ENCODE peak calls at places on chromosomes 6 and 20, in six cellular contexts. One of them, this sample, is unnamed.

GRCh38 chr6:159466934-159467333 is 226.1 kb downstream of the SOD2 start:
- DNase-seq in upper lobe of right lung: no peak
- DNase-seq in adrenal gland: no peak
- DNase-seq in fibroblast of mammary gland: no peak
- DNase-seq in cardiac fibroblast: no peak
- DNase-seq in dorsolateral prefrontal cortex: no peak
- DNase-seq in this sample: no peak

GRCh38 chr6:146287691-146288369 is 255.8 kb upstream of the RAB32 start:
- DNase-seq in upper lobe of right lung: no peak
- DNase-seq in adrenal gland: no peak
- DNase-seq in fibroblast of mammary gland: peak; percentile 40
- DNase-seq in cardiac fibroblast: peak; percentile 76
- DNase-seq in dorsolateral prefrontal cortex: no peak
- DNase-seq in this sample: peak; percentile 43

GRCh38 chr20:46994341-46994740 is 99.7 kb downstream of the EYA2 start:
- DNase-seq in upper lobe of right lung: no peak
- DNase-seq in adrenal gland: no peak
- DNase-seq in fibroblast of mammary gland: no peak
- DNase-seq in cardiac fibroblast: no peak
- DNase-seq in dorsolateral prefrontal cortex: no peak
- DNase-seq in this sample: no peak

GRCh38 chr6:23137596-23137995 is 568.2 kb downstream of the HDGFL1 start:
- DNase-seq in upper lobe of right lung: no peak
- DNase-seq in adrenal gland: no peak
- DNase-seq in fibroblast of mammary gland: peak; percentile 30
- DNase-seq in cardiac fibroblast: peak; percentile 18
- DNase-seq in dorsolateral prefrontal cortex: no peak
- DNase-seq in this sample: no peak

GRCh38 chr6:29478740-29479139 is 9.0 kb downstream of the MAS1L start:
- DNase-seq in upper lobe of right lung: no peak
- DNase-seq in adrenal gland: no peak
- DNase-seq in fibroblast of mammary gland: no peak
- DNase-seq in cardiac fibroblast: no peak
- DNase-seq in dorsolateral prefrontal cortex: no peak
- DNase-seq in this sample: no peak

GRCh38 chr6:88584581-88584980 is 378.8 kb downstream of the RNGTT start:
- DNase-seq in upper lobe of right lung: no peak
- DNase-seq in adrenal gland: peak; percentile 82
- DNase-seq in fibroblast of mammary gland: no peak
- DNase-seq in cardiac fibroblast: no peak
- DNase-seq in dorsolateral prefrontal cortex: no peak
- DNase-seq in this sample: no peak

GRCh38 chr20:34522969-34523871 is 7.0 kb downstream of the DYNLRB1 start:
- DNase-seq in upper lobe of right lung: no peak
- DNase-seq in adrenal gland: peak; percentile 70
- DNase-seq in fibroblast of mammary gland: peak; percentile 59
- DNase-seq in cardiac fibroblast: peak; percentile 61
- DNase-seq in dorsolateral prefrontal cortex: peak; percentile 54
- DNase-seq in this sample: peak; percentile 70

GRCh38 chr6:6966127-6966526 is 141.6 kb upstream of the RREB1 start:
- DNase-seq in upper lobe of right lung: no peak
- DNase-seq in adrenal gland: no peak
- DNase-seq in fibroblast of mammary gland: no peak
- DNase-seq in cardiac fibroblast: no peak
- DNase-seq in dorsolateral prefrontal cortex: no peak
- DNase-seq in this sample: no peak

GRCh38 chr6:99821164-99821563 is 172.9 kb downstream of the MCHR2 start:
- DNase-seq in upper lobe of right lung: no peak
- DNase-seq in adrenal gland: no peak
- DNase-seq in fibroblast of mammary gland: no peak
- DNase-seq in cardiac fibroblast: no peak
- DNase-seq in dorsolateral prefrontal cortex: no peak
- DNase-seq in this sample: no peak

GRCh38 chr6:24851086-24851485 is 52.4 kb upstream of the ARMH2 start:
- DNase-seq in upper lobe of right lung: no peak
- DNase-seq in adrenal gland: no peak
- DNase-seq in fibroblast of mammary gland: no peak
- DNase-seq in cardiac fibroblast: no peak
- DNase-seq in dorsolateral prefrontal cortex: no peak
- DNase-seq in this sample: no peak

GRCh38 chr6:26257272-26257671 is 107.7 kb upstream of the BTN3A2 start:
- DNase-seq in upper lobe of right lung: no peak
- DNase-seq in adrenal gland: no peak
- DNase-seq in fibroblast of mammary gland: no peak
- DNase-seq in cardiac fibroblast: no peak
- DNase-seq in dorsolateral prefrontal cortex: no peak
- DNase-seq in this sample: no peak

GRCh38 chr6:126539022-126539421 is 199.1 kb downstream of the CENPW start:
- DNase-seq in upper lobe of right lung: no peak
- DNase-seq in adrenal gland: no peak
- DNase-seq in fibroblast of mammary gland: peak; percentile 89
- DNase-seq in cardiac fibroblast: peak; percentile 11
- DNase-seq in dorsolateral prefrontal cortex: no peak
- DNase-seq in this sample: peak; percentile 48

GRCh38 chr6:167046861-167047495 is 47.8 kb downstream of the CEP43 start:
- DNase-seq in upper lobe of right lung: no peak
- DNase-seq in adrenal gland: no peak
- DNase-seq in fibroblast of mammary gland: no peak
- DNase-seq in cardiac fibroblast: no peak
- DNase-seq in dorsolateral prefrontal cortex: no peak
- DNase-seq in this sample: no peak

GRCh38 chr6:167049275-167049674 is 50.1 kb downstream of the CEP43 start:
- DNase-seq in upper lobe of right lung: no peak
- DNase-seq in adrenal gland: no peak
- DNase-seq in fibroblast of mammary gland: no peak
- DNase-seq in cardiac fibroblast: no peak
- DNase-seq in dorsolateral prefrontal cortex: no peak
- DNase-seq in this sample: no peak

GRCh38 chr6:167044696-167045095 is 45.5 kb downstream of the CEP43 start:
- DNase-seq in upper lobe of right lung: no peak
- DNase-seq in adrenal gland: no peak
- DNase-seq in fibroblast of mammary gland: peak; percentile 38
- DNase-seq in cardiac fibroblast: no peak
- DNase-seq in dorsolateral prefrontal cortex: no peak
- DNase-seq in this sample: peak; percentile 16

GRCh38 chr6:167047554-167047953 is 48.4 kb downstream of the CEP43 start:
- DNase-seq in upper lobe of right lung: no peak
- DNase-seq in adrenal gland: peak; percentile 17
- DNase-seq in fibroblast of mammary gland: no peak
- DNase-seq in cardiac fibroblast: no peak
- DNase-seq in dorsolateral prefrontal cortex: no peak
- DNase-seq in this sample: no peak

GRCh38 chr6:167045828-167046580 is 46.8 kb downstream of the CEP43 start:
- DNase-seq in upper lobe of right lung: no peak
- DNase-seq in adrenal gland: no peak
- DNase-seq in fibroblast of mammary gland: no peak
- DNase-seq in cardiac fibroblast: no peak
- DNase-seq in dorsolateral prefrontal cortex: no peak
- DNase-seq in this sample: no peak
- TF ChIP-seq CTCF in upper lobe of right lung: no peak
- TF ChIP-seq CTCF in adrenal gland: no peak
- TF ChIP-seq CTCF in fibroblast of mammary gland: peak; percentile 5
- TF ChIP-seq CTCF in cardiac fibroblast: no peak
- TF ChIP-seq CTCF in dorsolateral prefrontal cortex: no peak
- TF ChIP-seq CTCF in this sample: peak; percentile 26

GRCh38 chr6:41714556-41715273 is 20.7 kb downstream of the TFEB start:
- DNase-seq in upper lobe of right lung: no peak
- DNase-seq in adrenal gland: no peak
- DNase-seq in fibroblast of mammary gland: no peak
- DNase-seq in cardiac fibroblast: no peak
- DNase-seq in dorsolateral prefrontal cortex: no peak
- DNase-seq in this sample: no peak

GRCh38 chr6:41713161-41713649 is 22.2 kb downstream of the TFEB start:
- DNase-seq in upper lobe of right lung: peak; percentile 87
- DNase-seq in adrenal gland: peak; percentile 76
- DNase-seq in fibroblast of mammary gland: no peak
- DNase-seq in cardiac fibroblast: peak; percentile 42
- DNase-seq in dorsolateral prefrontal cortex: peak; percentile 83
- DNase-seq in this sample: peak; percentile 54

GRCh38 chr6:41713650-41714291 is 21.6 kb downstream of the TFEB start:
- DNase-seq in upper lobe of right lung: no peak
- DNase-seq in adrenal gland: peak; percentile 58
- DNase-seq in fibroblast of mammary gland: no peak
- DNase-seq in cardiac fibroblast: no peak
- DNase-seq in dorsolateral prefrontal cortex: no peak
- DNase-seq in this sample: no peak

GRCh38 chr6:41716516-41717446 is 18.6 kb downstream of the TFEB start:
- DNase-seq in upper lobe of right lung: no peak
- DNase-seq in adrenal gland: no peak
- DNase-seq in fibroblast of mammary gland: no peak
- DNase-seq in cardiac fibroblast: no peak
- DNase-seq in dorsolateral prefrontal cortex: no peak
- DNase-seq in this sample: no peak

DNA sequence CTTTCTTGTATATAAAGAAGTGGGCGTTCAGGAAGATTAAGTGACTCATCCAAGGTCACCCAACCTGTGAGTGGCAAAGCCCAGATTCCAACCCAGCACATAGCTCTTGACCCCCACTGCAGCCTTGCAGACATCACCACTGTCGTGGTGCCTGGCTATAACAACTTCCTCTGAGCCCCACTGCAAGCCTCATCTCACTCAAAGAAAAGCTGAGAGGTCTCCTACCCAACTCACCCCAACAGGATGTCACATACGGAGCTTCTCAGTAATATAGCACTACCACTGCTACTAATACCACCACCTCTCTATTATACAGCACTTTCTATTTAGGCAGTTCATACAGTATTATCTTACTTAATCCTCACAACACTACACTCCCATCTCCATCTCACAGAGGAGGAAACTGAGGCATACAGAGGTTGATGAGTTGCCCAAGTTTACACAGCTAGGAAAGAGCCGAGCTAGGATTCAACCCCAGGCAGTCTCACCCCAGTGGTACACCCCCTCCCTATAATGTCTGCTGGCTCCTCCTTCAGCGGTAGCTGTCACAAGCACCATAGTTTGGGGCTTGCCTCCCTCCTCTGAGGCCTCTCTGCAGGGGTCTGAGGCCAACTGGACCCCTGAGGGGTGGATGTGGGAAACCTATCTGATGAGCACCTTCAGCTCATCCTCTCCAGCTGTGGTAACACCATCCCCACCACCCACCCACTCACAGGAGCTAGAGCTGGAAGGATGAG is 19.5 kb downstream of the TFEB start:
- DNase-seq in upper lobe of right lung: no peak
- DNase-seq in adrenal gland: no peak
- DNase-seq in fibroblast of mammary gland: no peak
- DNase-seq in cardiac fibroblast: no peak
- DNase-seq in dorsolateral prefrontal cortex: no peak
- DNase-seq in this sample: no peak
- H3K4me3 ChIP-seq in upper lobe of right lung: no peak overlapping the region
- H3K4me3 ChIP-seq in adrenal gland: no peak overlapping the region
- H3K4me3 ChIP-seq in fibroblast of mammary gland: no peak overlapping the region
- H3K4me3 ChIP-seq in cardiac fibroblast: no peak overlapping the region
- H3K4me3 ChIP-seq in dorsolateral prefrontal cortex: no peak overlapping the region
- H3K4me3 ChIP-seq in this sample: no peak overlapping the region

GRCh38 chr6:134950482-134950881 is 581 bp upstream of the ALDH8A1 start:
- DNase-seq in upper lobe of right lung: no peak
- DNase-seq in adrenal gland: no peak
- DNase-seq in fibroblast of mammary gland: no peak
- DNase-seq in cardiac fibroblast: no peak
- DNase-seq in dorsolateral prefrontal cortex: no peak
- DNase-seq in this sample: no peak
- TF ChIP-seq CTCF in upper lobe of right lung: no peak
- TF ChIP-seq CTCF in adrenal gland: no peak
- TF ChIP-seq CTCF in fibroblast of mammary gland: no peak
- TF ChIP-seq CTCF in cardiac fibroblast: no peak
- TF ChIP-seq CTCF in dorsolateral prefrontal cortex: no peak
- TF ChIP-seq CTCF in this sample: no peak

DNA sequence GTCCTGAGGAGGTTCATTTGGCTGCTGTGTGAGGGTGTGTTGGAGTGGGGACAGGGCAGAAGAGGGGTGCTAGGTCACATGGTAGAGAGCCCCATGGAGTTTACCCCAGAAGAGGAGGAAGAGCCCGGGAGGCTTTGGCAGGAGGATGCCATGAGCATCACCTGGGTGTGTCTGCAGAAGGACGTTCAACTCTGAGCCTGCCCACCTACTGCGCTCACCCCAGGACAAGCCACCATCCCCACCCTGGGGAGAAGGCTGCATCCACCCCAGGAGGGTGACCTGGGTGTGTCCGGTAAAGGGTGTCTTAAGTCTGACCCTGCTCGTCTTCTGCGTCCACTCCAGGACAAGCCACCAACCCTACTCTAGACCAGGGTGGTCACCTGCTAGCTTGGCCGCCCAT is 8.5 kb upstream of the RPS6KA2 start:
- DNase-seq in upper lobe of right lung: no peak
- DNase-seq in adrenal gland: no peak
- DNase-seq in fibroblast of mammary gland: no peak
- DNase-seq in cardiac fibroblast: no peak
- DNase-seq in dorsolateral prefrontal cortex: no peak
- DNase-seq in this sample: no peak
- H3K4me3 ChIP-seq in upper lobe of right lung: no peak overlapping the region
- H3K4me3 ChIP-seq in adrenal gland: no peak overlapping the region
- H3K4me3 ChIP-seq in fibroblast of mammary gland: no peak overlapping the region
- H3K4me3 ChIP-seq in cardiac fibroblast: no peak overlapping the region
- H3K4me3 ChIP-seq in dorsolateral prefrontal cortex: no peak overlapping the region
- H3K4me3 ChIP-seq in this sample: no peak overlapping the region

DNA sequence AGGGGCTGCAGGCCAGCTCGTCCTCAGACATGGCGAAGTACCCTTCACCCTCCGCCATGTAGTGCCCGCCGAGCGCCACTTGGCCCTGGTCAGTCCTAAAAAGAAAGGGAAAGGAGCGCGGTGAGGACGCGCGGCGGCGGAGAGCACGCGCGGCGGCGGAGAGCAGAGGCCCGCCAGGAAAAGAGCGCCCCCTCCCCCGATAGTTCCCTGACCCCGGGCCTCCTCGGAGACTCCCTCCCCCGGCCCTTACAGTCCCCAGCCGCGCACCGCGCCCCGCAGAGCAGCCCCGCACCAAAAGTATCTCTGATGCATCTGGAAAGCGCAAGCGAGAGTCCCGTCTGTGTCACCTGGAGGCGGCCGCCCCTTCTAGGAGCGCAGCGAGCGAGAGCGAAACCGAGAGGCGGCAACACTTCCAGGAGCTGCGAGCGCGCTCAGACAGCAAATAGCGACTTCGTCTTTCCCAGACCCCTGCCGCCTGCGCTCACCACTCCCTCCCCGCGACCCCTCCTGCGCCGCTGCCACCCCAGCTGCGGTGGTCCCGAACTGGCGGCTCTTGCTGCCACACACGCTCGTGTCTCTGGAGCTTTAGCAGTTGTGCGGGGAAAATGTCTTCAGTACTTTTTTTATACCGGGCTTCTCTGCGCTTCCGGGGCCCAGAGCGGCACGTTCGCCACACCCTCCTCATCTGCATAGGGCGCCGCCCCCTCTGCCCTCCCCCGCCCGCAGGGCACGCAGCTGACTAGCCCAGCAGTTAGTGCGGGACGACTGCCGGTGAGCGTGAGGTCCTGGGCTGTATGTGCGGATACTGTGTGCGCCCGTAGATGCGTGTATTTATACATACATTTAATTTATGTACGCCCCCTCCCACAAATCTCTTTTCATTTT is at the start of gene TENT5A:
- DNase-seq in upper lobe of right lung: peak; percentile 97
- DNase-seq in adrenal gland: peak; percentile 94
- DNase-seq in fibroblast of mammary gland: peak; percentile 88
- DNase-seq in cardiac fibroblast: peak; percentile 94
- DNase-seq in dorsolateral prefrontal cortex: peak; percentile 67
- DNase-seq in this sample: peak; percentile 95
- TF ChIP-seq CTCF in upper lobe of right lung: no peak
- TF ChIP-seq CTCF in adrenal gland: peak; percentile 3
- TF ChIP-seq CTCF in fibroblast of mammary gland: no peak
- TF ChIP-seq CTCF in cardiac fibroblast: peak; percentile 6
- TF ChIP-seq CTCF in dorsolateral prefrontal cortex: no peak
- TF ChIP-seq CTCF in this sample: no peak

GRCh38 chr6:21597243-21597682 is 3.7 kb downstream of the SOX4 start:
- DNase-seq in upper lobe of right lung: no peak
- DNase-seq in adrenal gland: no peak
- DNase-seq in fibroblast of mammary gland: no peak
- DNase-seq in cardiac fibroblast: no peak
- DNase-seq in dorsolateral prefrontal cortex: no peak
- DNase-seq in this sample: no peak
- H3K4me3 ChIP-seq in upper lobe of right lung: peak overlapping the region; percentile 75
- H3K4me3 ChIP-seq in adrenal gland: no peak overlapping the region
- H3K4me3 ChIP-seq in fibroblast of mammary gland: peak overlapping the region; percentile 68
- H3K4me3 ChIP-seq in cardiac fibroblast: peak overlapping the region; percentile 83
- H3K4me3 ChIP-seq in dorsolateral prefrontal cortex: peak overlapping the region; percentile 83
- H3K4me3 ChIP-seq in this sample: peak overlapping the region; percentile 91

This sample was measured in fibroblast of villous mesenchyme.